ENCODE peak calls at places on chromosomes 5 and 9, in nine cellular contexts. A, K, Y, X, V, Q, E, R and C are unnamed samples.

GRCh38 chr5:96924016-96924443 is 11.8 kb upstream of the LNPEP start:
- ATAC-seq in A (no peak), K (peak; percentile 35), Y (no peak), X (no peak), V (peak; percentile 54), Q (peak; percentile 92), E (peak; percentile 52), R (no peak), C (no peak)

GRCh38 chr9:101408374-101409078 is 9.9 kb downstream of the ZNF189 start:
- ATAC-seq in A (no peak), K (no peak), Y (no peak), X (no peak), V (no peak), Q (no peak), E (no peak), R (no peak), C (no peak)

GRCh38 chr9:2934241-2934650 is 90.4 kb upstream of the PUM3 start:
- ATAC-seq in A (no peak), K (no peak), Y (no peak), X (no peak), V (no peak), Q (no peak), E (no peak), R (no peak), C (no peak)

GRCh38 chr5:54309751-54310432 is 481 bp downstream of the ARL15 start:
- ATAC-seq in A (peak; percentile 48), K (peak; percentile 44), Y (peak; percentile 63), X (peak; percentile 47), V (peak; percentile 44), Q (peak; percentile 10), E (peak; percentile 59), R (peak; percentile 21), C (peak; percentile 40)

GRCh38 chr5:58156354-58156753 is 303.5 kb downstream of the PLK2 start:
- ATAC-seq in A (no peak), K (no peak), Y (no peak), X (no peak), V (peak; percentile 76), Q (no peak), E (peak; percentile 32), R (no peak), C (no peak)

GRCh38 chr5:36418172-36418979 is 116.7 kb upstream of the RANBP3L start:
- ATAC-seq in A (no peak), K (no peak), Y (no peak), X (no peak), V (no peak), Q (no peak), E (no peak), R (no peak), C (no peak)

GRCh38 chr5:76153996-76154395 is 70.8 kb downstream of the SV2C start:
- ATAC-seq in A (no peak), K (no peak), Y (no peak), X (no peak), V (no peak), Q (no peak), E (no peak), R (no peak), C (no peak)

GRCh38 chr5:123527190-123527589 is 15.2 kb downstream of the CSNK1G3 start:
- ATAC-seq in A (no peak), K (no peak), Y (no peak), X (no peak), V (no peak), Q (no peak), E (no peak), R (no peak), C (no peak)

GRCh38 chr5:138724470-138725146 is 28.6 kb upstream of the CTNNA1 start:
- ATAC-seq in A (peak; percentile 40), K (peak; percentile 62), Y (peak; percentile 63), X (no peak), V (peak; percentile 74), Q (peak; percentile 77), E (peak; percentile 72), R (no peak), C (peak; percentile 46)

DNA sequence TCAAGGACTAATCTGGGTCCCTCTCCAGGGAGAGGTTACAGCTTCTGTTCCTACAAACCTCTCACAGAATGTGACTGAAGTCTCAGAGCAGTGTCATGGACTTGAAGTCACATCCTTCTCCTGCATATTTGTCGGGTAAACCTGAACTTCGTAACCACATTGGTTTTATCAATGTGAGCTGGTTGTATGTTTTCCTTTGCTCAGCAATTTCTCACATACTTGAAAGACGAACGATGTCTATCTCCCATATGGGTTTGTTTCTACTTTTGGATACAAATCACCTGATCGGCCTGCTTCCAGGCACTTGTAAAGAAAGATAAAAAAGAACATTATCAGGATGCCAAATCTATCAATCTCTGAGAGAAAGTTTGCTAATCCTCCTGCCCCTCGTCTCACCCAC is 411.0 kb downstream of the SPOCK1 start:
- ATAC-seq in A (no peak), K (no peak), Y (no peak), X (no peak), V (no peak), Q (no peak), E (no peak), R (no peak), C (no peak)
- H3K4me1 ChIP-seq in A (no peaks in the 10 kb centered on the region), K (peaks cover 5% of the 10 kb centered on the region), Y (no peaks in the 10 kb centered on the region), X (peaks cover 5% of the 10 kb centered on the region), V (no peaks in the 10 kb centered on the region), Q (no peaks in the 10 kb centered on the region), E (no peaks in the 10 kb centered on the region), R (no peaks in the 10 kb centered on the region), C (no peaks in the 10 kb centered on the region)

GRCh38 chr9:127541865-127542264 is 70.2 kb upstream of the STXBP1 start:
- ATAC-seq in A (no peak), K (peak; percentile 38), Y (no peak), X (no peak), V (peak; percentile 13), Q (no peak), E (no peak), R (no peak), C (peak; percentile 65)
- H3K4me1 ChIP-seq in A (peaks cover 62% of the 10 kb centered on the region), K (peaks cover 29% of the 10 kb centered on the region), Y (peaks cover 100% of the 10 kb centered on the region), X (peaks cover 97% of the 10 kb centered on the region), V (peaks cover 23% of the 10 kb centered on the region), Q (no peaks in the 10 kb centered on the region), E (peaks cover 78% of the 10 kb centered on the region), R (peaks cover 6% of the 10 kb centered on the region), C (no peaks in the 10 kb centered on the region)

GRCh38 chr5:83551826-83552225 is 80.3 kb downstream of the VCAN start:
- ATAC-seq in A (no peak), K (peak; percentile 72), Y (peak; percentile 35), X (no peak), V (peak; percentile 52), Q (no peak), E (peak; percentile 27), R (no peak), C (peak; percentile 37)
- H3K4me1 ChIP-seq in A (no peaks in the 10 kb centered on the region), K (no peaks in the 10 kb centered on the region), Y (no peaks in the 10 kb centered on the region), X (peaks cover 7% of the 10 kb centered on the region), V (no peaks in the 10 kb centered on the region), Q (no peaks in the 10 kb centered on the region), E (no peaks in the 10 kb centered on the region), R (peaks cover 4% of the 10 kb centered on the region), C (peaks cover 9% of the 10 kb centered on the region)

GRCh38 chr9:32741706-32742105 is 41.6 kb upstream of the TMEM215 start:
- ATAC-seq in A (no peak), K (no peak), Y (no peak), X (no peak), V (no peak), Q (no peak), E (no peak), R (no peak), C (no peak)
- H3K4me1 ChIP-seq in A (peaks cover 20% of the 10 kb centered on the region), K (no peaks in the 10 kb centered on the region), Y (no peaks in the 10 kb centered on the region), X (no peaks in the 10 kb centered on the region), V (no peaks in the 10 kb centered on the region), Q (no peaks in the 10 kb centered on the region), E (no peaks in the 10 kb centered on the region), R (no peaks in the 10 kb centered on the region), C (no peaks in the 10 kb centered on the region)

GRCh38 chr5:72836810-72837209 is 20.3 kb downstream of the TNPO1 start:
- ATAC-seq in A (no peak), K (no peak), Y (peak; percentile 60), X (no peak), V (no peak), Q (no peak), E (no peak), R (no peak), C (no peak)
- H3K4me1 ChIP-seq in A (peaks cover 7% of the 10 kb centered on the region), K (peaks cover 6% of the 10 kb centered on the region), Y (peaks cover 37% of the 10 kb centered on the region), X (peaks cover 25% of the 10 kb centered on the region), V (no peaks in the 10 kb centered on the region), Q (no peaks in the 10 kb centered on the region), E (no peaks in the 10 kb centered on the region), R (peaks cover 13% of the 10 kb centered on the region), C (peaks cover 3% of the 10 kb centered on the region)

DNA sequence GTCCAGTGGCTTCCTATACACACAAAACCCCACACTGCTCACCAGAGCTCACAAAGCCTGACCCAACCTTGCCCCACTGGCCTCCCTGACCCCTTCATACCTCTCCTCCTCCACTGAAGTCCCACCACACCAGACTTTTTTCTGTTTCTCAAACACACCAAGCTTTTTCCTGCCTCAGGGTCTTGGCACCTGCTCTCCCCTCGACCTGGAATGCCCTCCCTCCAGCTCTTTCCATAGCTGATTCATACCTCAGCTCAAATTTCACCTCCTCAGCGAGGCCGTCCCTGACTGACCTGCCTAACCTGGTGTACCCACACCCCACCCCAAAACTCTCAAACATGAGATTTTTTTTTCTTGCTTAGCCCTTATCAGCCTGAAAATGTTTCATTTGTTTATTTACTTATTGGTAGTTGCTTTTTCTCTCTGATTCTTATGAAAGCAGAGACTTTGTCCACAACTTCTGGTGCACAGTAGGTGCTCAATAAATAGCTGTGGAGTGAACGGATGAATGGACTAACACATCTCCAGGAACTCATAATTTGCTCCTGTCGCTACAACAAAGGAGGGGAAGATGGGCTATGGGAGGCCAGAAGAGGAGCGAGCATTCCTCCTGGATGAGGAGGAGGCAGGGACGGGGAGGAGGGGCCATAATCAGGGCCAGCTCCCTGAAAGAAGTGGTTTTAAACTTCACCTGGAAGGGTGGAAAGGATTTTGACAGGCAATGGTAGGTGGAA is 84.3 kb downstream of the SH3TC2 start:
- ATAC-seq in A (peak; percentile 61), K (no peak), Y (peak; percentile 64), X (no peak), V (peak; percentile 33), Q (no peak), E (no peak), R (peak; percentile 56), C (no peak)
- H3K4me1 ChIP-seq in A (peaks cover 68% of the 10 kb centered on the region), K (peaks cover 4% of the 10 kb centered on the region), Y (peaks cover 13% of the 10 kb centered on the region), X (no peaks in the 10 kb centered on the region), V (no peaks in the 10 kb centered on the region), Q (no peaks in the 10 kb centered on the region), E (no peaks in the 10 kb centered on the region), R (peaks cover 3% of the 10 kb centered on the region), C (no peaks in the 10 kb centered on the region)

DNA sequence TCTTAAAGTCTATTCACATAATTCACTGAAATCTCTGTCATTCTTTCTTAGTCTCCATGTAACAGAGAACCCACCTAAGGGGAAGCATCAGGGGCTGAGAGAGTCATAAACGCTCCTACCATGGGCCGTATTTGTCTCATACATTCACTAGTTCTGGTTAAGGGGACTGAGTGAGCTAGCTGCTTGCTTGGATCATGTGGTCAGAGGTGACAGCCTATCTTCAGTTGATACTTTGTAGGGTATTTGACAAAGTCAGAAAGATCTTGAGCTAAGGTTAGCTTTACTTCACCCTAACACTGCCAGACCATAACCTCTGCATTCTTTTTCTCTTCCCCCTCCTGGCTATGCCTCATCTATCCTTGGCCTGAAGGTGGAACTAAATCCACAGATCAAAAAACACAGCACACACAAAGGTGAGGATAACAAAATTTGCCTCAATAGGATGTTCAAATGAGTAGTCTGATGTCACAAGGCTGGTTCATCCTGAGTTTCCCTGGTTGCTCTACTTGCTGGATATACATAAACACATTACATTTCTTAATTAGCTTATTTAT is 66.5 kb downstream of the MARCHF3 start:
- ATAC-seq in A (no peak), K (no peak), Y (no peak), X (no peak), V (peak; percentile 47), Q (no peak), E (no peak), R (no peak), C (no peak)
- H3K4me1 ChIP-seq in A (no peaks in the 10 kb centered on the region), K (peaks cover 4% of the 10 kb centered on the region), Y (no peaks in the 10 kb centered on the region), X (no peaks in the 10 kb centered on the region), V (no peaks in the 10 kb centered on the region), Q (no peaks in the 10 kb centered on the region), E (no peaks in the 10 kb centered on the region), R (peaks cover 19% of the 10 kb centered on the region), C (no peaks in the 10 kb centered on the region)